ENCODE peak calls at places on chromosomes 3 and 15, in ten cellular contexts. One of them, this sample, is unnamed.

GRCh38 chr3:42961633-42962032 is 17.5 kb upstream of the GASK1A start:
- DNase-seq in mammary epithelial cell: peak; percentile 37
- DNase-seq in uterus: peak; percentile 69
- DNase-seq in bronchial epithelial cell: peak; percentile 41
- DNase-seq in HCT116: peak; percentile 41
- DNase-seq in astrocyte of the cerebellum: peak; percentile 37
- DNase-seq in psoas muscle: no peak
- DNase-seq in A673: peak; percentile 35
- DNase-seq in fibroblast of mammary gland: peak; percentile 69
- DNase-seq in lung: peak; percentile 34
- DNase-seq in this sample: peak; percentile 4

GRCh38 chr3:180693656-180694055 is 14.4 kb upstream of the CCDC39 start:
- DNase-seq in mammary epithelial cell: no peak
- DNase-seq in uterus: no peak
- DNase-seq in bronchial epithelial cell: no peak
- DNase-seq in HCT116: no peak
- DNase-seq in astrocyte of the cerebellum: no peak
- DNase-seq in psoas muscle: no peak
- DNase-seq in A673: no peak
- DNase-seq in fibroblast of mammary gland: no peak
- DNase-seq in lung: no peak
- DNase-seq in this sample: no peak

GRCh38 chr3:196050597-196050996 is 31.3 kb downstream of the TFRC start:
- DNase-seq in mammary epithelial cell: no peak
- DNase-seq in uterus: no peak
- DNase-seq in bronchial epithelial cell: no peak
- DNase-seq in HCT116: no peak
- DNase-seq in astrocyte of the cerebellum: no peak
- DNase-seq in psoas muscle: no peak
- DNase-seq in A673: no peak
- DNase-seq in fibroblast of mammary gland: no peak
- DNase-seq in lung: no peak
- DNase-seq in this sample: no peak

GRCh38 chr3:23202921-23203650 is at the start of gene UBE2E2:
- DNase-seq in mammary epithelial cell: peak; percentile 62
- DNase-seq in uterus: peak; percentile 59
- DNase-seq in bronchial epithelial cell: peak; percentile 22
- DNase-seq in HCT116: no peak
- DNase-seq in astrocyte of the cerebellum: no peak
- DNase-seq in psoas muscle: peak; percentile 92
- DNase-seq in A673: peak; percentile 60
- DNase-seq in fibroblast of mammary gland: peak; percentile 59
- DNase-seq in lung: peak; percentile 56
- DNase-seq in this sample: no peak

GRCh38 chr3:54830658-54831057 is 97.2 kb downstream of the LRTM1 start:
- DNase-seq in mammary epithelial cell: no peak
- DNase-seq in uterus: no peak
- DNase-seq in bronchial epithelial cell: peak; percentile 18
- DNase-seq in HCT116: peak; percentile 16
- DNase-seq in astrocyte of the cerebellum: no peak
- DNase-seq in psoas muscle: no peak
- DNase-seq in A673: no peak
- DNase-seq in fibroblast of mammary gland: peak; percentile 40
- DNase-seq in lung: no peak
- DNase-seq in this sample: no peak

GRCh38 chr15:87269566-87269965 is 987.0 kb downstream of the NTRK3 start:
- DNase-seq in mammary epithelial cell: peak; percentile 90
- DNase-seq in uterus: no peak
- DNase-seq in bronchial epithelial cell: peak; percentile 45
- DNase-seq in HCT116: no peak
- DNase-seq in astrocyte of the cerebellum: no peak
- DNase-seq in psoas muscle: no peak
- DNase-seq in A673: no peak
- DNase-seq in fibroblast of mammary gland: no peak
- DNase-seq in lung: no peak
- DNase-seq in this sample: no peak

GRCh38 chr3:193240850-193241706 is at the start of gene PLAAT1:
- DNase-seq in mammary epithelial cell: peak; percentile 46
- DNase-seq in uterus: peak; percentile 35
- DNase-seq in bronchial epithelial cell: peak; percentile 39
- DNase-seq in HCT116: no peak
- DNase-seq in astrocyte of the cerebellum: peak; percentile 4
- DNase-seq in psoas muscle: peak; percentile 90
- DNase-seq in A673: peak; percentile 83
- DNase-seq in fibroblast of mammary gland: peak; percentile 38
- DNase-seq in lung: peak; percentile 45
- DNase-seq in this sample: no peak

GRCh38 chr15:101615414-101615985 is 36.7 kb downstream of the TM2D3 start:
- DNase-seq in mammary epithelial cell: no peak
- DNase-seq in uterus: no peak
- DNase-seq in bronchial epithelial cell: no peak
- DNase-seq in HCT116: no peak
- DNase-seq in astrocyte of the cerebellum: no peak
- DNase-seq in psoas muscle: peak; percentile 87
- DNase-seq in A673: no peak
- DNase-seq in fibroblast of mammary gland: peak; percentile 49
- DNase-seq in lung: no peak
- DNase-seq in this sample: no peak

DNA sequence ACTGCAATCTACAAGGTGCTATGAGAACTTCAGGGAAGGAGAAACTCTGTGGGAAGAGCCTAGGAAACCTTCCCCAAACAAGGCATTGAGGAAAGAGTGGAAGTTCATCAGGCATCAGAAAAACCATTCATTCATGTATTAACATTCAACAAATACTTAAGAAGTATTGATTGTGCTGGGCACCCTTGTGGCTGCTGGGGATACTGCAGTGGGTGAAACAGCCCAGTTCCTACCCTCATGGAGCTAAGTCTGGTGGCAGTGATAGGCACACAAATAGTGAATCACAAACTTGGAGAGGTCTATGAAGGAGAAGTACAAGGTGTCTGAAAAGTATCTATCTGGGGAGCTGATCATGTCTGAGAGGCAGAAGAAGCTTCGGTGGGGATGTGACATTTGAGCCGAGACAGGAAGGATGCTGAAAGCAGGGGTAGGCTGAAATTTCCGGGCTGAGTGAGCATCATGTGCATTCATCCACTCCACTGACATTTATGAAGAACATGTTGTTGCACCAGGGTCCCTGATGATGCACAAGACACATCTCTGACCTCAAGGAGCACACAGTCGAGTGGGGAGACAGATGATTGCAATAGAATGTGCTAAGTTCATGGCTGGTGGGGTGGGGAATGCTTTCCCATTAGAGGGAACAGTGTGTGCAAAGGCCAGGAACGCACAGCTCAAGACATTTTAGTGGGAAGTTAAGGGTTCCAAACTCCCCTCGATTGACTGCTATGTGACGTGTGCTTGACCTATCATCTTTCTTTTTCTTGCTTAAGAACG is 309.0 kb upstream of the ICE2 start:
- DNase-seq in mammary epithelial cell: no peak
- DNase-seq in uterus: no peak
- DNase-seq in bronchial epithelial cell: no peak
- DNase-seq in HCT116: no peak
- DNase-seq in astrocyte of the cerebellum: no peak
- DNase-seq in psoas muscle: no peak
- DNase-seq in A673: no peak
- DNase-seq in fibroblast of mammary gland: peak; percentile 38
- DNase-seq in lung: no peak
- DNase-seq in this sample: no peak
- TF ChIP-seq CTCF in mammary epithelial cell: peak; percentile 48
- TF ChIP-seq CTCF in uterus: no peak
- TF ChIP-seq CTCF in bronchial epithelial cell: peak; percentile 38
- TF ChIP-seq CTCF in HCT116: peak; percentile 55
- TF ChIP-seq CTCF in astrocyte of the cerebellum: peak; percentile 44
- TF ChIP-seq CTCF in psoas muscle: peak; percentile 22
- TF ChIP-seq CTCF in A673: peak; percentile 56
- TF ChIP-seq CTCF in fibroblast of mammary gland: peak; percentile 59
- TF ChIP-seq CTCF in lung: peak; percentile 2
- TF ChIP-seq CTCF in this sample: peak; percentile 30

GRCh38 chr15:57550640-57551039 is 41.1 kb upstream of the MYZAP start:
- DNase-seq in mammary epithelial cell: no peak
- DNase-seq in uterus: peak; percentile 62
- DNase-seq in bronchial epithelial cell: peak; percentile 13
- DNase-seq in HCT116: no peak
- DNase-seq in astrocyte of the cerebellum: no peak
- DNase-seq in psoas muscle: no peak
- DNase-seq in A673: no peak
- DNase-seq in fibroblast of mammary gland: no peak
- DNase-seq in lung: peak; percentile 80
- DNase-seq in this sample: no peak

GRCh38 chr15:57549935-57550334 is 41.8 kb upstream of the MYZAP start:
- DNase-seq in mammary epithelial cell: no peak
- DNase-seq in uterus: no peak
- DNase-seq in bronchial epithelial cell: no peak
- DNase-seq in HCT116: no peak
- DNase-seq in astrocyte of the cerebellum: no peak
- DNase-seq in psoas muscle: no peak
- DNase-seq in A673: no peak
- DNase-seq in fibroblast of mammary gland: no peak
- DNase-seq in lung: no peak
- DNase-seq in this sample: no peak

GRCh38 chr15:57553526-57553925 is 38.2 kb upstream of the MYZAP start:
- DNase-seq in mammary epithelial cell: no peak
- DNase-seq in uterus: no peak
- DNase-seq in bronchial epithelial cell: no peak
- DNase-seq in HCT116: no peak
- DNase-seq in astrocyte of the cerebellum: no peak
- DNase-seq in psoas muscle: no peak
- DNase-seq in A673: no peak
- DNase-seq in fibroblast of mammary gland: no peak
- DNase-seq in lung: no peak
- DNase-seq in this sample: no peak

GRCh38 chr15:57552678-57553334 is 38.9 kb upstream of the MYZAP start:
- DNase-seq in mammary epithelial cell: no peak
- DNase-seq in uterus: no peak
- DNase-seq in bronchial epithelial cell: peak; percentile 73
- DNase-seq in HCT116: no peak
- DNase-seq in astrocyte of the cerebellum: no peak
- DNase-seq in psoas muscle: no peak
- DNase-seq in A673: no peak
- DNase-seq in fibroblast of mammary gland: no peak
- DNase-seq in lung: no peak
- DNase-seq in this sample: no peak

DNA sequence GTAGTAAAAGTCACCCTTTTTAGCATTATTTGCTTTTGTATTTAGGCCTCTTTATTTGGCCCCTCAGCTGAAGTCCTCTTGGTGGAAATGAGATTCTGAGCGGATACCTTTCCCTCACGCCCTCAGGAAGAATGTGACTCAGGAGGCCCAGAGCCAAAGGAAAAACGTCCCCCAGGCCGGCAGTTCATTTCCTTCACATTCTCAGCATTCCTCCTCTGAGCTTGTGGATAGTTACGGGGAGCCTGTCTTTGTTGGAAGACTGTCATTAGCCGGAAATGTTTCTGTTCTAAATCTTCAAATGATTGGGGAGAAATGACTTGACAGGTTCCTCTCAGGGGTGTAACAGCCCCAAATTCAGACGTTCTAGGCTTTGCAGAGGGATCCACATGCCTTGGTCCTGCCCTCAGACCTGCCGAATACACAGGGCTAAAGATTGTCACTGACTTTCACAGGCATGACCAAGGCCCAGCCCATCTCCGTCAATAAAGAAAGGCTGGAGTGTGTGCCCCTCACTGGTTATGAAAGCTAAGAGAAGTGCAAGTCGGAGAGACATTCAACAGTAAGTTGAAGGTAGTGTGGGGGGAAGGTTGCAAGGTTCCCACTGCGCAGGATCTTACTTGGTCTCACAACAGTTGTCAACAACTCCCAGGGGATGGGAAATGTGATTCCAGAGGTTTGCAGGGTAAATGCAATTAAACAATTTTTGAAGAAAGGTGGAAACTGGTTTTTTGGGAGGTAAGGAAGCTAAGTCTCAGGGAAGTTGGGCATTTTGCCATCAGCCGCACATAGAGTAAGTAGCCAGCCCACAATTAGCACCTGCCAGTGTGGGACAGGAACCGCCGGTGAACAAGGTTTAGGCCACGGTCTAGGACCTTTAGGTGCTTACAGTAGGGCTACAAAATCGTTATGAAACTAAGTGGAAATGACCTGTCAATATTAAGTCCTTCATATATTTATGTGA is 39.7 kb upstream of the MYZAP start:
- DNase-seq in mammary epithelial cell: peak; percentile 53
- DNase-seq in uterus: no peak
- DNase-seq in bronchial epithelial cell: peak; percentile 70
- DNase-seq in HCT116: peak; percentile 27
- DNase-seq in astrocyte of the cerebellum: peak; percentile 70
- DNase-seq in psoas muscle: no peak
- DNase-seq in A673: peak; percentile 83
- DNase-seq in fibroblast of mammary gland: peak; percentile 32
- DNase-seq in lung: peak; percentile 71
- DNase-seq in this sample: peak; percentile 26
- H3K4me3 ChIP-seq in mammary epithelial cell: no peak overlapping the region
- H3K4me3 ChIP-seq in uterus: no peak overlapping the region
- H3K4me3 ChIP-seq in bronchial epithelial cell: no peak overlapping the region
- H3K4me3 ChIP-seq in HCT116: no peak overlapping the region
- H3K4me3 ChIP-seq in astrocyte of the cerebellum: no peak overlapping the region
- H3K4me3 ChIP-seq in psoas muscle: no peak overlapping the region
- H3K4me3 ChIP-seq in A673: no peak overlapping the region
- H3K4me3 ChIP-seq in fibroblast of mammary gland: no peak overlapping the region
- H3K4me3 ChIP-seq in lung: no peak overlapping the region
- H3K4me3 ChIP-seq in this sample: no peak overlapping the region

GRCh38 chr3:147358144-147358992 is 48.0 kb downstream of the ZIC4 start:
- DNase-seq in mammary epithelial cell: no peak
- DNase-seq in uterus: no peak
- DNase-seq in bronchial epithelial cell: no peak
- DNase-seq in HCT116: no peak
- DNase-seq in astrocyte of the cerebellum: no peak
- DNase-seq in psoas muscle: no peak
- DNase-seq in A673: no peak
- DNase-seq in fibroblast of mammary gland: no peak
- DNase-seq in lung: no peak
- DNase-seq in this sample: no peak

GRCh38 chr3:147359177-147360062 is 46.9 kb downstream of the ZIC4 start:
- DNase-seq in mammary epithelial cell: no peak
- DNase-seq in uterus: no peak
- DNase-seq in bronchial epithelial cell: no peak
- DNase-seq in HCT116: no peak
- DNase-seq in astrocyte of the cerebellum: no peak
- DNase-seq in psoas muscle: no peak
- DNase-seq in A673: no peak
- DNase-seq in fibroblast of mammary gland: no peak
- DNase-seq in lung: no peak
- DNase-seq in this sample: no peak

GRCh38 chr3:147356145-147356908 is 50.0 kb downstream of the ZIC4 start:
- DNase-seq in mammary epithelial cell: no peak
- DNase-seq in uterus: no peak
- DNase-seq in bronchial epithelial cell: no peak
- DNase-seq in HCT116: no peak
- DNase-seq in astrocyte of the cerebellum: no peak
- DNase-seq in psoas muscle: no peak
- DNase-seq in A673: no peak
- DNase-seq in fibroblast of mammary gland: no peak
- DNase-seq in lung: no peak
- DNase-seq in this sample: no peak

GRCh38 chr3:147355104-147355854 is 51.1 kb downstream of the ZIC4 start:
- DNase-seq in mammary epithelial cell: no peak
- DNase-seq in uterus: no peak
- DNase-seq in bronchial epithelial cell: no peak
- DNase-seq in HCT116: no peak
- DNase-seq in astrocyte of the cerebellum: no peak
- DNase-seq in psoas muscle: no peak
- DNase-seq in A673: no peak
- DNase-seq in fibroblast of mammary gland: no peak
- DNase-seq in lung: no peak
- DNase-seq in this sample: no peak

DNA sequence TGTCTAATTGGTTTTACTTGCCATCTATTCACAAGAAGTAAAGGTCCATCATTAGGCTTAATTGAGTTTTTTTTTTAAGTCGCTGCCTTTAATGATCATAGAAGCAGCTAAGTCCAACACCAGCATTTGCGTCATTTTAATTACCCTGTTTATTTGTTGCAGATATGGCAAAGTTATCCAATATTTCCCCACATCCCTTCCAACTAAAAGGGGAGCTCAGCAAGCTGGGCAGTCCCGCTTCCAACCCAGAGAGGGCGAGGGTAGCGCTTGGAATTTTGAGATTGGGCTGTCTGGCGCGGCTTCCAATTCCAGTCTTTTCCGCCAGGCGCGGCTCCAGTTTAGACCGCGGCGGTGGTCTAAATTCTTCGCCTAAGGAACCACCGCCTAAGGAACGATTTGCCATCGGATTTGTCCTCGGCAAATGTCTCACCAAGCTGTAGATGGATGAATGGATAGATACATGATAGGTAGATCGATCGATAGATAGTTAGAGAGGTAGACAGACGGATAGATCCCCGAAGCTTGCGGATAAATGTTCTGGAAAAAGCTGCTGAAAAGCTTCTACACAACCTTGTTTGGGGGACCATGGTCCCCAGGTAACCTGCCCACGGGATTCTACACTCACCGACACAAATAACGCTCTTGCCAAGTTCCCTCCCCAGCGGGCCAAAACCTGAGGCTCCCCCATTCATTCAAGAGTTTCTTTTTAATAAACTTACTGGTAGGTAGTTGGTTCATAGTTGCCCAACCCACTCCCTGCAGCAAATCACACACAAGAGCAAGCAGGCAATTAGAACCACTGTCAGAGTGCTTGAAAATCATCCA is 49.2 kb downstream of the ZIC4 start:
- DNase-seq in mammary epithelial cell: no peak
- DNase-seq in uterus: no peak
- DNase-seq in bronchial epithelial cell: no peak
- DNase-seq in HCT116: no peak
- DNase-seq in astrocyte of the cerebellum: no peak
- DNase-seq in psoas muscle: no peak
- DNase-seq in A673: no peak
- DNase-seq in fibroblast of mammary gland: peak; percentile 3
- DNase-seq in lung: no peak
- DNase-seq in this sample: no peak
- TF ChIP-seq CTCF in mammary epithelial cell: no peak
- TF ChIP-seq CTCF in uterus: no peak
- TF ChIP-seq CTCF in bronchial epithelial cell: no peak
- TF ChIP-seq CTCF in HCT116: no peak
- TF ChIP-seq CTCF in astrocyte of the cerebellum: peak; percentile 65
- TF ChIP-seq CTCF in psoas muscle: no peak
- TF ChIP-seq CTCF in A673: no peak
- TF ChIP-seq CTCF in fibroblast of mammary gland: peak; percentile 23
- TF ChIP-seq CTCF in lung: no peak
- TF ChIP-seq CTCF in this sample: peak; percentile 8

DNA sequence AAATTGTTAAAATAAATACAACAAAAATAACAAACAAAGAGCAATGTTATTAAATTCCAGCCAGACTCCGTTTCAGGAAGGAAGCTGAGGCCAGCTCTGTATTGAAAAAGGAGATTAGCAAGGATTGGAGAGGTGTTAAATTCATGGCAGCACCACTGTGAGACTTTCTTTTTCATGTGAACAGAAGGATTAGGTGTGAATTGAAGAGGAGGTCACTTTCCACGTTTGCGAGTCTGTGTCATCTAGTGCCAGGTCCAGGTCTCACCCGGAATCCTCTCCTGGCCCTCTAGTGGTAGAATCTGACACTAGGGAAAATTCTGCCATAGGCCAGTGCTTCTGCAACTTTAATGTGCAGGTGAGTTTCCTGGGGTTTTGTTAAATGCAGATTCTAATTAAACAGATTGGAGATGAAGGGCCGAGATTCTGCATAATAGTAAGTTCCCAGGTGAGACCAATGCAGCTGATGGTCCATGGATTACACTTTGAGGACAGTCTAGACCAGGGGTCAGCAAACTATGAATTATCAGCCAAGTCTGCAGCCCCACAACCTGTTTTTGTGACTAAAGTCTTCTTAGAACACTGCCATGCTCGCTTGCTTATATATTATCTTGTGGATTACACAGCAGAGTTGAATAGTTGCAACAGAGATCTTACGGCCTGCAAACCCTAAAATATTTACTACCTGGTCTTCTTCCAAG is 9.2 kb upstream of the SLC6A1 start:
- DNase-seq in mammary epithelial cell: peak; percentile 51
- DNase-seq in uterus: no peak
- DNase-seq in bronchial epithelial cell: peak; percentile 57
- DNase-seq in HCT116: peak; percentile 50
- DNase-seq in astrocyte of the cerebellum: no peak
- DNase-seq in psoas muscle: no peak
- DNase-seq in A673: peak; percentile 46
- DNase-seq in fibroblast of mammary gland: peak; percentile 30
- DNase-seq in lung: peak; percentile 49
- DNase-seq in this sample: no peak
- H3K4me3 ChIP-seq in mammary epithelial cell: no peak overlapping the region
- H3K4me3 ChIP-seq in uterus: no peak overlapping the region
- H3K4me3 ChIP-seq in bronchial epithelial cell: no peak overlapping the region
- H3K4me3 ChIP-seq in HCT116: no peak overlapping the region
- H3K4me3 ChIP-seq in astrocyte of the cerebellum: no peak overlapping the region
- H3K4me3 ChIP-seq in psoas muscle: peak overlapping the region; percentile 4
- H3K4me3 ChIP-seq in A673: no peak overlapping the region
- H3K4me3 ChIP-seq in fibroblast of mammary gland: no peak overlapping the region
- H3K4me3 ChIP-seq in lung: no peak overlapping the region
- H3K4me3 ChIP-seq in this sample: no peak overlapping the region

This sample was measured in AG04449.